ENCODE peak calls at places on chromosomes 16 and 17, in six cellular contexts. Z is right lobe of liver; E is CD8-positive, alpha-beta T cell; V is HL-60; L is brain microvascular endothelial cell; F is fibroblast of pulmonary artery. H is an unnamed sample.
A peak's percentile ranks its signal among the peaks of the same experiment; 100 is the strongest.

GRCh38 chr16:50771366-50771765 is 29.5 kb downstream of the CYLD start:
- DNase-seq in Z (no peak), E (no peak), V (no peak), L (peak; percentile 40), F (peak; percentile 26), H (no peak)

GRCh38 chr17:30495586-30495985 is 18.4 kb downstream of the GOSR1 start:
- DNase-seq in Z (no peak), E (no peak), V (no peak), L (no peak), F (no peak), H (no peak)

GRCh38 chr17:78284146-78284545 is 52.7 kb downstream of the TMEM235 start:
- DNase-seq in Z (no peak), E (no peak), V (peak; percentile 99), L (peak; percentile 24), F (peak; percentile 66), H (no peak)

GRCh38 chr16:73743665-73744496 is 552.7 kb upstream of the PSMD7 start:
- DNase-seq in Z (no peak), E (no peak), V (no peak), L (no peak), F (no peak), H (no peak)

GRCh38 chr17:66673668-66674276 is 161.1 kb upstream of the CACNG5 start:
- DNase-seq in Z (no peak), E (peak; percentile 31), V (no peak), L (peak; percentile 73), F (peak; percentile 78), H (no peak)

GRCh38 chr16:50144211-50144610 is 8.9 kb upstream of the TENT4B start:
- DNase-seq in Z (no peak), E (no peak), V (no peak), L (no peak), F (no peak), H (no peak)

GRCh38 chr17:30093463-30094147 is 23.0 kb upstream of the NSRP1 start:
- DNase-seq in Z (no peak), E (peak; percentile 14), V (no peak), L (peak; percentile 55), F (peak; percentile 75), H (no peak)

GRCh38 chr16:645852-646678 is 3.1 kb upstream of the WDR90 start:
- DNase-seq in Z (peak; percentile 88), E (no peak), V (no peak), L (no peak), F (no peak), H (no peak)

GRCh38 chr17:63946440-63947363 is 14.6 kb upstream of the CD79B start:
- DNase-seq in Z (no peak), E (peak; percentile 27), V (peak; percentile 45), L (peak; percentile 4), F (peak; percentile 41), H (no peak)

GRCh38 chr16:55294129-55294528 is 29.9 kb upstream of the IRX6 start:
- DNase-seq in Z (no peak), E (no peak), V (peak; percentile 20), L (no peak), F (no peak), H (no peak)

GRCh38 chr16:57730771-57731730 is 4.5 kb upstream of the KATNB1 start:
- DNase-seq in Z (no peak), E (no peak), V (no peak), L (no peak), F (no peak), H (no peak)

GRCh38 chr17:74012465-74012864 is 191.0 kb upstream of the RPL38 start:
- DNase-seq in Z (no peak), E (peak; percentile 22), V (peak; percentile 63), L (no peak), F (no peak), H (no peak)

GRCh38 chr17:4706121-4706520 is 2.2 kb upstream of the PELP1 start:
- DNase-seq in Z (no peak), E (no peak), V (no peak), L (peak; percentile 28), F (no peak), H (no peak)

GRCh38 chr17:17107891-17108680 is 65.8 kb downstream of the MPRIP start:
- DNase-seq in Z (peak; percentile 26), E (no peak), V (no peak), L (no peak), F (no peak), H (no peak)

GRCh38 chr16:86398201-86398600 is 112.1 kb upstream of the FOXF1 start:
- DNase-seq in Z (no peak), E (no peak), V (no peak), L (peak; percentile 8), F (no peak), H (no peak)

GRCh38 chr17:52537368-52537767 is 378.9 kb upstream of the CA10 start:
- DNase-seq in Z (no peak), E (no peak), V (no peak), L (no peak), F (no peak), H (no peak)

GRCh38 chr17:59093702-59094231 is 12.9 kb downstream of the TRIM37 start:
- DNase-seq in Z (no peak), E (no peak), V (no peak), L (peak; percentile 99), F (peak; percentile 98), H (no peak)

GRCh38 chr16:678858-679807 is 1.1 kb upstream of the STUB1 start:
- DNase-seq in Z (peak; percentile 89), E (peak; percentile 37), V (no peak), L (no peak), F (peak; percentile 48), H (no peak)

DNA sequence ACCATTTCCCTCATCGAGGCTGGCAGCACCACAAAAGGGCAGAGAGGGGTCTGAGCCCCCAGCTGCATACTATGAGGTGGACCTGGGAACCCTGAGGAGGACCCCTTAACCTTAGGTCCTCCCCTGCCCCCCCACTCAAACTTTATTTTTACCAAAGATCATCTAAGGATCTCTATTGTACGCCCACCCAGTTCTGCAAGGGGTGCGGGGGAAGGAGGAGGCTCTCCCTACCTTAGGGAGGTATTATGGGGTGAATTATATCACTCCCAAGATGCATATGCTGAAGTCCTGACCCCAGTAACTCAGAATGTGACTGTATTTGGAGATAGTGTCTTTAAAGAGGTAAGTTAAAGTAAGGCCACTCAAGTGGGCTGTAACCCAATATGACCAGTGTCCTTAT is 26.8 kb upstream of the EMP2 start:
- DNase-seq in Z (no peak), E (no peak), V (no peak), L (no peak), F (no peak), H (no peak)
- H3K4me3 ChIP-seq in Z (no peak overlapping the region), E (no peak overlapping the region), V (no peak overlapping the region), L (no peak overlapping the region), F (no peak overlapping the region), H (no peak overlapping the region)

GRCh38 chr17:55069983-55070529 is 101.5 kb downstream of the STXBP4 start:
- DNase-seq in Z (no peak), E (no peak), V (no peak), L (no peak), F (no peak), H (no peak)
- TF ChIP-seq CTCF in Z (no peak), E (no peak), V (no peak), L (no peak), F (no peak), H (no peak)

GRCh38 chr17:76686538-76687277 is 24.1 kb downstream of the MXRA7 start:
- DNase-seq in Z (no peak), E (no peak), V (no peak), L (no peak), F (no peak), H (no peak)
- H3K4me3 ChIP-seq in Z (no peak overlapping the region), E (no peak overlapping the region), V (no peak overlapping the region), L (no peak overlapping the region), F (no peak overlapping the region), H (no peak overlapping the region)

DNA sequence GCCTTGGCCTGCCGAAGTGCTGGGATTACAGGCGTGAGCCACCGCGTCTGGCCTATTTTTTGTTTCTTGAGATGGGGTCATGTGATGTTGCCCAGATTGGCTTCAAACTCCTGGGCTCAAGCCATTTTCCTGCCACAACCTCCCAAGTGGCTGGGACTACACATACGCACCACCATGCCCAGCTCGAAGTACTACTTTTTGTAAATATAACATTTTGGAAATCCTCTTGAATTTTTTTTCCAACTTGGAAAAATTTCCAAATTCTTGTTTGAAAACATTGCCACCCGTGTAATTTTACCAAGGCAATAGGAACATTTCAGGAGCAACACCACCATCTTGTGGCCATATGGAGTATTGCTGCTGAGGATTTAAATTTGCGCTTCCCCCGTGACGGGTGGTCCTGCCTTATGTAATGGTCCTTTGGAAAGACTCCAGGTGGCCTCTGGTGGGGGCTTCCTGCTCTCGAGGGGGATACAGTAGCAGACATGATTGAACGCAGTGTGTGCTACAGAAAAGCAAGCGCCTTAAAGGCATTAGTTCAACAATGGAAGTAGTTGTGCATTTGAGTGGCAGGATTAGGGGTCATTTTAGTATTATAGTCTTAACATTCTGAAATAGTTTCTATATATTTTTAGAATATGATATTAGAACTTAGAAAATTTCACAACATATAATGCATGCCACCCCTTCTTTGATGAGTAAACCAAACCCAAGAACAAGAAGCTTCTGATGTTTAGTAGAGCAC is 8.0 kb downstream of the FLYWCH1 start:
- DNase-seq in Z (no peak), E (peak; percentile 38), V (no peak), L (peak; percentile 43), F (peak; percentile 81), H (no peak)
- TF ChIP-seq CTCF in Z (peak; percentile 95), E (peak; percentile 96), V (peak; percentile 89), L (peak; percentile 82), F (peak; percentile 85), H (peak; percentile 79)

DNA sequence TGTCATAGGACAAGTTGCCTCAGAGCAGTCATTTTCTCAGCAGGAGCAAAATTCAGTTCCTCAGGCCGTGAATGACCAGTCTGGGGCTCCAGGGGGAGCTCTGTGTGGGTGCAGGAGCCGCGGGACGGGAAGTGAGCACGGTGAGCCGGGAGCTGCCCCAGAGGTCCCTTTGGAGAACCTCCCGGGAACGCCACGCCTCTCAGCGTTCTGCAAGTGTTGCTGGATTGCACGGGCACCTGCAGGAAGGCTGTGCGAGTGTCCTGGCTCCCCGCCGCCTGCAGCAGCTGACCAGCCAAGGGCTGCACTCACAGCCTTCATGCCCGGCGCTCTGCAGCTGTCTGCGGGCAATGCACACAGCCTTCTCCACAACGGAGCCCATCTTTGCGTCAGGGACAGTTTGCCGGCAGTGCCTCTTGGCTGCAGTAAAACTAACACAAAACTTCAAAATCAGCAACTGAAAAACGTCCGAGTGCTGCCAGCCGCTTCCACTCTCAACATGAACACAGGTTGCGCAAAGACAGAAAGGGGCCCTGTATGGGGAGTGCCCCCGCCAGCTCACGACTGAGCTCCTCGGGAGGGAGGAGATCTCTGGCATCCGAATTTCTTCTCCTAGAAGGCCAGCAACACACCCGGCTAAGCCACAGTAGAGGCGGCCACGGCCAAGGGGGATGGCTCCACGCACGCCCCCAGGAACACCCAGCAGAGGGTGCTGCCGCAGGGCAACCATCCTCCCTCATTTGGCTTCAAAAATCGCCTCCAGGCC is 16.0 kb downstream of the NDUFAF8 start:
- DNase-seq in Z (peak; percentile 96), E (no peak), V (peak; percentile 71), L (peak; percentile 46), F (peak; percentile 79), H (no peak)
- H3K4me3 ChIP-seq in Z (no peak overlapping the region), E (no peak overlapping the region), V (peak overlapping the region; percentile 14), L (no peak overlapping the region), F (no peak overlapping the region), H (no peak overlapping the region)

GRCh38 chr16:46947900-46948547 is 25.4 kb downstream of the DNAJA2 start:
- DNase-seq in Z (no peak), E (no peak), V (no peak), L (peak; percentile 17), F (peak; percentile 67), H (no peak)
- TF ChIP-seq CTCF in Z (peak; percentile 62), E (peak; percentile 71), V (peak; percentile 29), L (peak; percentile 71), F (peak; percentile 62), H (peak; percentile 64)